ENCODE peak calls at places on chromosome 7, in five cellular contexts. One of them, this sample, is unnamed.

GRCh38 chr7:98211676-98212531 is 665 bp downstream of the BHLHA15 start:
- DNase-seq in thyroid gland: no peak
- DNase-seq in fibroblast of lung: no peak
- DNase-seq in CD8-positive, alpha-beta memory T cell: peak; percentile 41
- DNase-seq in psoas muscle: no peak
- DNase-seq in this sample: no peak

GRCh38 chr7:35753761-35754603 is 46.9 kb upstream of the SEPTIN7 start:
- DNase-seq in thyroid gland: no peak
- DNase-seq in fibroblast of lung: peak; percentile 80
- DNase-seq in CD8-positive, alpha-beta memory T cell: no peak
- DNase-seq in psoas muscle: peak; percentile 55
- DNase-seq in this sample: peak; percentile 83

GRCh38 chr7:14835399-14835798 is 67.2 kb downstream of the DGKB start:
- DNase-seq in thyroid gland: no peak
- DNase-seq in fibroblast of lung: no peak
- DNase-seq in CD8-positive, alpha-beta memory T cell: no peak
- DNase-seq in psoas muscle: no peak
- DNase-seq in this sample: no peak

GRCh38 chr7:117673839-117674238 is 194.0 kb downstream of the CFTR start:
- DNase-seq in thyroid gland: no peak
- DNase-seq in fibroblast of lung: peak; percentile 73
- DNase-seq in CD8-positive, alpha-beta memory T cell: no peak
- DNase-seq in psoas muscle: no peak
- DNase-seq in this sample: no peak

GRCh38 chr7:33093266-33093665 is 15.9 kb downstream of the RP9 start:
- DNase-seq in thyroid gland: no peak
- DNase-seq in fibroblast of lung: no peak
- DNase-seq in CD8-positive, alpha-beta memory T cell: no peak
- DNase-seq in psoas muscle: no peak
- DNase-seq in this sample: no peak

GRCh38 chr7:92177362-92177761 is 1.6 kb downstream of the LRRD1 start:
- DNase-seq in thyroid gland: no peak
- DNase-seq in fibroblast of lung: peak; percentile 65
- DNase-seq in CD8-positive, alpha-beta memory T cell: no peak
- DNase-seq in psoas muscle: no peak
- DNase-seq in this sample: no peak

GRCh38 chr7:66281678-66282593 is 76.8 kb downstream of the TPST1 start:
- DNase-seq in thyroid gland: peak; percentile 36
- DNase-seq in fibroblast of lung: peak; percentile 96
- DNase-seq in CD8-positive, alpha-beta memory T cell: no peak
- DNase-seq in psoas muscle: no peak
- DNase-seq in this sample: peak; percentile 25

GRCh38 chr7:128240696-128241386 is at the start of gene LEP:
- DNase-seq in thyroid gland: no peak
- DNase-seq in fibroblast of lung: no peak
- DNase-seq in CD8-positive, alpha-beta memory T cell: no peak
- DNase-seq in psoas muscle: no peak
- DNase-seq in this sample: peak; percentile 57

GRCh38 chr7:159109092-159110035 is 35.3 kb downstream of the VIPR2 start:
- DNase-seq in thyroid gland: peak; percentile 69
- DNase-seq in fibroblast of lung: peak; percentile 2
- DNase-seq in CD8-positive, alpha-beta memory T cell: peak; percentile 28
- DNase-seq in psoas muscle: peak; percentile 35
- DNase-seq in this sample: peak; percentile 54

GRCh38 chr7:95470452-95470851 is 15.3 kb upstream of the ASB4 start:
- DNase-seq in thyroid gland: no peak
- DNase-seq in fibroblast of lung: peak; percentile 11
- DNase-seq in CD8-positive, alpha-beta memory T cell: no peak
- DNase-seq in psoas muscle: no peak
- DNase-seq in this sample: no peak

GRCh38 chr7:92717982-92718716 is 118.2 kb downstream of the CDK6 start:
- DNase-seq in thyroid gland: peak; percentile 31
- DNase-seq in fibroblast of lung: peak; percentile 57
- DNase-seq in CD8-positive, alpha-beta memory T cell: peak; percentile 62
- DNase-seq in psoas muscle: peak; percentile 57
- DNase-seq in this sample: peak; percentile 51

GRCh38 chr7:461453-462172 is 58.0 kb downstream of the PDGFA start:
- DNase-seq in thyroid gland: peak; percentile 8
- DNase-seq in fibroblast of lung: no peak
- DNase-seq in CD8-positive, alpha-beta memory T cell: no peak
- DNase-seq in psoas muscle: peak; percentile 45
- DNase-seq in this sample: peak; percentile 45

GRCh38 chr7:45917658-45918057 is 3.4 kb downstream of the IGFBP3 start:
- DNase-seq in thyroid gland: peak; percentile 86
- DNase-seq in fibroblast of lung: peak; percentile 64
- DNase-seq in CD8-positive, alpha-beta memory T cell: peak; percentile 78
- DNase-seq in psoas muscle: peak; percentile 88
- DNase-seq in this sample: peak; percentile 91

GRCh38 chr7:127678947-127679346 is 27.0 kb downstream of the SND1 start:
- DNase-seq in thyroid gland: no peak
- DNase-seq in fibroblast of lung: peak; percentile 49
- DNase-seq in CD8-positive, alpha-beta memory T cell: no peak
- DNase-seq in psoas muscle: no peak
- DNase-seq in this sample: no peak

GRCh38 chr7:102286237-102287081 is at the start of gene SH2B2:
- DNase-seq in thyroid gland: peak; percentile 59
- DNase-seq in fibroblast of lung: peak; percentile 60
- DNase-seq in CD8-positive, alpha-beta memory T cell: peak; percentile 71
- DNase-seq in psoas muscle: peak; percentile 88
- DNase-seq in this sample: peak; percentile 93

GRCh38 chr7:16078076-16078952 is 343.0 kb downstream of the CRPPA start:
- DNase-seq in thyroid gland: no peak
- DNase-seq in fibroblast of lung: peak; percentile 80
- DNase-seq in CD8-positive, alpha-beta memory T cell: no peak
- DNase-seq in psoas muscle: no peak
- DNase-seq in this sample: no peak

GRCh38 chr7:155543011-155543881 is 3.1 kb downstream of the CNPY1 start:
- DNase-seq in thyroid gland: no peak
- DNase-seq in fibroblast of lung: no peak
- DNase-seq in CD8-positive, alpha-beta memory T cell: no peak
- DNase-seq in psoas muscle: no peak
- DNase-seq in this sample: no peak

GRCh38 chr7:87013136-87013840 is 46.2 kb downstream of the ELAPOR2 start:
- DNase-seq in thyroid gland: no peak
- DNase-seq in fibroblast of lung: no peak
- DNase-seq in CD8-positive, alpha-beta memory T cell: no peak
- DNase-seq in psoas muscle: no peak
- DNase-seq in this sample: no peak

GRCh38 chr7:84705079-84705478 is 481.8 kb downstream of the SEMA3D start:
- DNase-seq in thyroid gland: no peak
- DNase-seq in fibroblast of lung: no peak
- DNase-seq in CD8-positive, alpha-beta memory T cell: no peak
- DNase-seq in psoas muscle: no peak
- DNase-seq in this sample: no peak

GRCh38 chr7:138000081-138000701 is 1.7 kb downstream of the CREB3L2 start:
- DNase-seq in thyroid gland: peak; percentile 55
- DNase-seq in fibroblast of lung: peak; percentile 99
- DNase-seq in CD8-positive, alpha-beta memory T cell: no peak
- DNase-seq in psoas muscle: peak; percentile 64
- DNase-seq in this sample: peak; percentile 71

GRCh38 chr7:80785961-80786360 is 132.9 kb downstream of the SEMA3C start:
- DNase-seq in thyroid gland: no peak
- DNase-seq in fibroblast of lung: peak; percentile 58
- DNase-seq in CD8-positive, alpha-beta memory T cell: no peak
- DNase-seq in psoas muscle: no peak
- DNase-seq in this sample: no peak

GRCh38 chr7:156497776-156498509 is 142.6 kb upstream of the RNF32 start:
- DNase-seq in thyroid gland: no peak
- DNase-seq in fibroblast of lung: no peak
- DNase-seq in CD8-positive, alpha-beta memory T cell: no peak
- DNase-seq in psoas muscle: no peak
- DNase-seq in this sample: no peak

GRCh38 chr7:136868496-136869005 is at the start of gene CHRM2:
- DNase-seq in thyroid gland: peak; percentile 3
- DNase-seq in fibroblast of lung: peak; percentile 60
- DNase-seq in CD8-positive, alpha-beta memory T cell: no peak
- DNase-seq in psoas muscle: peak; percentile 13
- DNase-seq in this sample: peak; percentile 57

GRCh38 chr7:158129037-158130022 is 458.3 kb downstream of the PTPRN2 start:
- DNase-seq in thyroid gland: no peak
- DNase-seq in fibroblast of lung: no peak
- DNase-seq in CD8-positive, alpha-beta memory T cell: no peak
- DNase-seq in psoas muscle: peak; percentile 8
- DNase-seq in this sample: no peak

GRCh38 chr7:6272481-6273323 is at the start of gene CYTH3:
- DNase-seq in thyroid gland: peak; percentile 83
- DNase-seq in fibroblast of lung: peak; percentile 70
- DNase-seq in CD8-positive, alpha-beta memory T cell: peak; percentile 81
- DNase-seq in psoas muscle: peak; percentile 90
- DNase-seq in this sample: peak; percentile 93

GRCh38 chr7:134470864-134471263 is 12.0 kb upstream of the AKR1B1 start:
- DNase-seq in thyroid gland: no peak
- DNase-seq in fibroblast of lung: peak; percentile 69
- DNase-seq in CD8-positive, alpha-beta memory T cell: no peak
- DNase-seq in psoas muscle: no peak
- DNase-seq in this sample: no peak

GRCh38 chr7:156475179-156475578 is 165.4 kb upstream of the RNF32 start:
- DNase-seq in thyroid gland: no peak
- DNase-seq in fibroblast of lung: no peak
- DNase-seq in CD8-positive, alpha-beta memory T cell: no peak
- DNase-seq in psoas muscle: no peak
- DNase-seq in this sample: no peak

GRCh38 chr7:107951172-107951787 is 51.7 kb downstream of the LAMB1 start:
- DNase-seq in thyroid gland: peak; percentile 66
- DNase-seq in fibroblast of lung: no peak
- DNase-seq in CD8-positive, alpha-beta memory T cell: no peak
- DNase-seq in psoas muscle: no peak
- DNase-seq in this sample: no peak
- H3K4me1 ChIP-seq in thyroid gland: peaks cover 20% of the 10 kb centered on the region
- H3K4me1 ChIP-seq in fibroblast of lung: peaks cover 63% of the 10 kb centered on the region
- H3K4me1 ChIP-seq in CD8-positive, alpha-beta memory T cell: no peaks in the 10 kb centered on the region
- H3K4me1 ChIP-seq in psoas muscle: no peaks in the 10 kb centered on the region
- H3K4me1 ChIP-seq in this sample: no peaks in the 10 kb centered on the region

GRCh38 chr7:51289608-51290370 is 26.8 kb downstream of the COBL start:
- DNase-seq in thyroid gland: no peak
- DNase-seq in fibroblast of lung: no peak
- DNase-seq in CD8-positive, alpha-beta memory T cell: no peak
- DNase-seq in psoas muscle: no peak
- DNase-seq in this sample: no peak
- H3K4me3 ChIP-seq in thyroid gland: no peak overlapping the region
- H3K4me3 ChIP-seq in fibroblast of lung: no peak overlapping the region
- H3K4me3 ChIP-seq in CD8-positive, alpha-beta memory T cell: no peak overlapping the region
- H3K4me3 ChIP-seq in psoas muscle: peak overlapping the region; percentile 42
- H3K4me3 ChIP-seq in this sample: no peak overlapping the region

GRCh38 chr7:94396606-94397005 is 1.9 kb downstream of the COL1A2 start:
- DNase-seq in thyroid gland: no peak
- DNase-seq in fibroblast of lung: peak; percentile 57
- DNase-seq in CD8-positive, alpha-beta memory T cell: no peak
- DNase-seq in psoas muscle: no peak
- DNase-seq in this sample: no peak
- H3K4me1 ChIP-seq in thyroid gland: no peaks in the 10 kb centered on the region
- H3K4me1 ChIP-seq in fibroblast of lung: peaks cover 13% of the 10 kb centered on the region
- H3K4me1 ChIP-seq in CD8-positive, alpha-beta memory T cell: peaks cover 4% of the 10 kb centered on the region
- H3K4me1 ChIP-seq in psoas muscle: no peaks in the 10 kb centered on the region
- H3K4me1 ChIP-seq in this sample: no peaks in the 10 kb centered on the region

GRCh38 chr7:99326408-99326782 is 697 bp downstream of the ARPC1A start:
- DNase-seq in thyroid gland: no peak
- DNase-seq in fibroblast of lung: no peak
- DNase-seq in CD8-positive, alpha-beta memory T cell: no peak
- DNase-seq in psoas muscle: no peak
- DNase-seq in this sample: no peak
- H3K4me3 ChIP-seq in thyroid gland: peak overlapping the region; percentile 97
- H3K4me3 ChIP-seq in fibroblast of lung: peak overlapping the region; percentile 76
- H3K4me3 ChIP-seq in CD8-positive, alpha-beta memory T cell: peak overlapping the region; percentile 98
- H3K4me3 ChIP-seq in psoas muscle: peak overlapping the region; percentile 94
- H3K4me3 ChIP-seq in this sample: peak overlapping the region; percentile 98

DNA sequence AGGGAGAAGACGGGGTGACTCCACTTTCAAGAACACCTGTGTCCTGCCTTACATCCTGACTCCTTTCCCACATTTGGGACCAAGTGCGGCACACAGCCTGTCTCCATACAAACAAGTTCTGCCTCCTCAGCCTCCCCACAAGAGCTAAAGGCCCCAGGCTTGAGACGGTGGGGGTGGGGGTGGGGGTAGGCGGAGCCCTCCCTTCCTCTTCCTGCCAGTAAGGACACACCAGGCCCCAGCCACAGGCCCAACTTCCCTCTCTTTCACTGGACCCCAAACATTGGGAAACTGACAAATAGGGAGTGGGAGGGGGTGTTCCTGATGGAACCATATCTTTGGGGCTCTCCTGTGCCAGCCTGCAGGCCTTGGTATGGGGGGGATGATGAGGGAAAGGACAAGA is 4.6 kb downstream of the CDK5 start:
- DNase-seq in thyroid gland: no peak
- DNase-seq in fibroblast of lung: no peak
- DNase-seq in CD8-positive, alpha-beta memory T cell: no peak
- DNase-seq in psoas muscle: no peak
- DNase-seq in this sample: no peak
- H3K4me1 ChIP-seq in thyroid gland: peaks cover 9% of the 10 kb centered on the region
- H3K4me1 ChIP-seq in fibroblast of lung: peaks cover 3% of the 10 kb centered on the region
- H3K4me1 ChIP-seq in CD8-positive, alpha-beta memory T cell: peaks cover 14% of the 10 kb centered on the region
- H3K4me1 ChIP-seq in psoas muscle: peaks cover 9% of the 10 kb centered on the region
- H3K4me1 ChIP-seq in this sample: peaks cover 4% of the 10 kb centered on the region

GRCh38 chr7:23211542-23211941 is 29.7 kb downstream of the NUP42 start:
- DNase-seq in thyroid gland: peak; percentile 2
- DNase-seq in fibroblast of lung: no peak
- DNase-seq in CD8-positive, alpha-beta memory T cell: no peak
- DNase-seq in psoas muscle: no peak
- DNase-seq in this sample: no peak

GRCh38 chr7:23210502-23210901 is 28.7 kb downstream of the NUP42 start:
- DNase-seq in thyroid gland: no peak
- DNase-seq in fibroblast of lung: no peak
- DNase-seq in CD8-positive, alpha-beta memory T cell: no peak
- DNase-seq in psoas muscle: no peak
- DNase-seq in this sample: no peak

GRCh38 chr7:23214423-23214822 is 32.2 kb upstream of the GPNMB start:
- DNase-seq in thyroid gland: no peak
- DNase-seq in fibroblast of lung: no peak
- DNase-seq in CD8-positive, alpha-beta memory T cell: no peak
- DNase-seq in psoas muscle: no peak
- DNase-seq in this sample: no peak

GRCh38 chr7:23213755-23214154 is 31.9 kb downstream of the NUP42 start:
- DNase-seq in thyroid gland: no peak
- DNase-seq in fibroblast of lung: no peak
- DNase-seq in CD8-positive, alpha-beta memory T cell: no peak
- DNase-seq in psoas muscle: no peak
- DNase-seq in this sample: no peak

DNA sequence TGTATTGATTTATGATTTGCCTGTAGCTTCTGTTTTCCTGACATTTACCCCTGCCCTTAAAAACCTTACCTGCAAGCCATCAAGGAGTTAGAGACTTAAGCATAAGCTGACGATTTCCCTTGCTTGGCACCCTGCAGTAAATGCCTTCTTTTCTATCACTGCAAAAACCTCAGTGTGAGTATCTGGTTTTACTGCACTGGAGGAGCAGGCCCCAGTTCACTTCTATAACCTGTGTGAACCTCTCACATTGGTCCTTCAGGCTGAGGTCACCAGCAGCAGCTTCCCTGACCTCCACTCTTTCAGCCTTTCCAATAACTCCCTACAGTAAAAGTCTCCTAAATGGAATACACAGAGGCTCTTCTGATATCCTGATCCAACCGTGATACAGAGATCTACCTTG is 30.5 kb downstream of the NUP42 start:
- DNase-seq in thyroid gland: no peak
- DNase-seq in fibroblast of lung: no peak
- DNase-seq in CD8-positive, alpha-beta memory T cell: no peak
- DNase-seq in psoas muscle: no peak
- DNase-seq in this sample: no peak
- H3K4me3 ChIP-seq in thyroid gland: no peak overlapping the region
- H3K4me3 ChIP-seq in fibroblast of lung: no peak overlapping the region
- H3K4me3 ChIP-seq in CD8-positive, alpha-beta memory T cell: no peak overlapping the region
- H3K4me3 ChIP-seq in psoas muscle: no peak overlapping the region
- H3K4me3 ChIP-seq in this sample: no peak overlapping the region